ENCODE peak calls at places on chromosomes 4 and X, in six cellular contexts. One of them, this sample, is unnamed.

GRCh38 chr4:17055788-17056187 is 157.3 kb upstream of the LDB2 start:
- DNase-seq in stimulated activated naive CD4-positive, alpha-beta T cell treated with Interleukin-2 at 50 U/mL for 16 hours: no peak
- DNase-seq in Calu3: no peak
- DNase-seq in stomach: no peak
- DNase-seq in BE2C: no peak
- DNase-seq in HT1080: peak; percentile 88
- DNase-seq in this sample: peak; percentile 95

GRCh38 chr4:6530964-6531363 is 44.0 kb upstream of the MAN2B2 start:
- DNase-seq in stimulated activated naive CD4-positive, alpha-beta T cell treated with Interleukin-2 at 50 U/mL for 16 hours: no peak
- DNase-seq in Calu3: no peak
- DNase-seq in stomach: no peak
- DNase-seq in BE2C: no peak
- DNase-seq in HT1080: no peak
- DNase-seq in this sample: no peak

GRCh38 chr4:85543832-85544231 is 68.9 kb downstream of the ARHGAP24 start:
- DNase-seq in stimulated activated naive CD4-positive, alpha-beta T cell treated with Interleukin-2 at 50 U/mL for 16 hours: no peak
- DNase-seq in Calu3: no peak
- DNase-seq in stomach: no peak
- DNase-seq in BE2C: no peak
- DNase-seq in HT1080: no peak
- DNase-seq in this sample: peak; percentile 52

GRCh38 chr4:119314356-119314755 is 7.6 kb downstream of the FABP2 start:
- DNase-seq in stimulated activated naive CD4-positive, alpha-beta T cell treated with Interleukin-2 at 50 U/mL for 16 hours: no peak
- DNase-seq in Calu3: no peak
- DNase-seq in stomach: no peak
- DNase-seq in BE2C: peak; percentile 14
- DNase-seq in HT1080: peak; percentile 50
- DNase-seq in this sample: no peak

GRCh38 chr4:125676156-125676555 is 361.4 kb downstream of the FAT4 start:
- DNase-seq in stimulated activated naive CD4-positive, alpha-beta T cell treated with Interleukin-2 at 50 U/mL for 16 hours: no peak
- DNase-seq in Calu3: no peak
- DNase-seq in stomach: no peak
- DNase-seq in BE2C: no peak
- DNase-seq in HT1080: no peak
- DNase-seq in this sample: no peak

GRCh38 chrX:75155454-75155829 is 641 bp downstream of the ABCB7 start:
- DNase-seq in stimulated activated naive CD4-positive, alpha-beta T cell treated with Interleukin-2 at 50 U/mL for 16 hours: no peak
- DNase-seq in Calu3: no peak
- DNase-seq in stomach: no peak
- DNase-seq in BE2C: no peak
- DNase-seq in HT1080: peak; percentile 0
- DNase-seq in this sample: peak; percentile 8

GRCh38 chrX:153864101-153864500 is 21.9 kb downstream of the L1CAM start:
- DNase-seq in stimulated activated naive CD4-positive, alpha-beta T cell treated with Interleukin-2 at 50 U/mL for 16 hours: no peak
- DNase-seq in Calu3: no peak
- DNase-seq in stomach: no peak
- DNase-seq in BE2C: peak; percentile 4
- DNase-seq in HT1080: no peak
- DNase-seq in this sample: no peak

GRCh38 chr4:102341201-102341600 is 4.1 kb downstream of the SLC39A8 start:
- DNase-seq in stimulated activated naive CD4-positive, alpha-beta T cell treated with Interleukin-2 at 50 U/mL for 16 hours: no peak
- DNase-seq in Calu3: no peak
- DNase-seq in stomach: no peak
- DNase-seq in BE2C: no peak
- DNase-seq in HT1080: no peak
- DNase-seq in this sample: no peak

GRCh38 chrX:155188786-155189185 is 27.5 kb upstream of the VBP1 start:
- DNase-seq in stimulated activated naive CD4-positive, alpha-beta T cell treated with Interleukin-2 at 50 U/mL for 16 hours: no peak
- DNase-seq in Calu3: no peak
- DNase-seq in stomach: no peak
- DNase-seq in BE2C: no peak
- DNase-seq in HT1080: peak; percentile 0
- DNase-seq in this sample: no peak

GRCh38 chr4:140255467-140255866 is 101.5 kb upstream of the MAML3 start:
- DNase-seq in stimulated activated naive CD4-positive, alpha-beta T cell treated with Interleukin-2 at 50 U/mL for 16 hours: no peak
- DNase-seq in Calu3: no peak
- DNase-seq in stomach: no peak
- DNase-seq in BE2C: no peak
- DNase-seq in HT1080: no peak
- DNase-seq in this sample: peak; percentile 76

GRCh38 chr4:972651-973424 is 531 bp downstream of the DGKQ start:
- DNase-seq in stimulated activated naive CD4-positive, alpha-beta T cell treated with Interleukin-2 at 50 U/mL for 16 hours: peak; percentile 51
- DNase-seq in Calu3: peak; percentile 20
- DNase-seq in stomach: peak; percentile 39
- DNase-seq in BE2C: no peak
- DNase-seq in HT1080: no peak
- DNase-seq in this sample: peak; percentile 18

GRCh38 chrX:71828086-71828485 is 64.9 kb downstream of the CXorf49B start:
- DNase-seq in stimulated activated naive CD4-positive, alpha-beta T cell treated with Interleukin-2 at 50 U/mL for 16 hours: no peak
- DNase-seq in Calu3: no peak
- DNase-seq in stomach: no peak
- DNase-seq in BE2C: no peak
- DNase-seq in HT1080: no peak
- DNase-seq in this sample: no peak

GRCh38 chrX:150841466-150842197 is 56.8 kb downstream of the CD99L2 start:
- DNase-seq in stimulated activated naive CD4-positive, alpha-beta T cell treated with Interleukin-2 at 50 U/mL for 16 hours: no peak
- DNase-seq in Calu3: no peak
- DNase-seq in stomach: no peak
- DNase-seq in BE2C: no peak
- DNase-seq in HT1080: no peak
- DNase-seq in this sample: peak; percentile 35

GRCh38 chrX:13215729-13216128 is 104.1 kb downstream of the ATXN3L start:
- DNase-seq in stimulated activated naive CD4-positive, alpha-beta T cell treated with Interleukin-2 at 50 U/mL for 16 hours: no peak
- DNase-seq in Calu3: no peak
- DNase-seq in stomach: no peak
- DNase-seq in BE2C: no peak
- DNase-seq in HT1080: no peak
- DNase-seq in this sample: no peak

GRCh38 chr4:74370912-74371311 is 6.0 kb downstream of the EREG start:
- DNase-seq in stimulated activated naive CD4-positive, alpha-beta T cell treated with Interleukin-2 at 50 U/mL for 16 hours: no peak
- DNase-seq in Calu3: no peak
- DNase-seq in stomach: no peak
- DNase-seq in BE2C: peak; percentile 26
- DNase-seq in HT1080: peak; percentile 63
- DNase-seq in this sample: peak; percentile 65

GRCh38 chr4:152780267-152780811 is 585 bp downstream of the ARFIP1 start:
- DNase-seq in stimulated activated naive CD4-positive, alpha-beta T cell treated with Interleukin-2 at 50 U/mL for 16 hours: no peak
- DNase-seq in Calu3: no peak
- DNase-seq in stomach: no peak
- DNase-seq in BE2C: peak; percentile 20
- DNase-seq in HT1080: no peak
- DNase-seq in this sample: peak; percentile 53

GRCh38 chr4:168796362-168797106 is 213.5 kb downstream of the CBR4 start:
- DNase-seq in stimulated activated naive CD4-positive, alpha-beta T cell treated with Interleukin-2 at 50 U/mL for 16 hours: no peak
- DNase-seq in Calu3: no peak
- DNase-seq in stomach: peak; percentile 66
- DNase-seq in BE2C: no peak
- DNase-seq in HT1080: peak; percentile 90
- DNase-seq in this sample: peak; percentile 71

GRCh38 chrX:11566814-11567213 is 98.9 kb downstream of the ARHGAP6 start:
- DNase-seq in stimulated activated naive CD4-positive, alpha-beta T cell treated with Interleukin-2 at 50 U/mL for 16 hours: no peak
- DNase-seq in Calu3: no peak
- DNase-seq in stomach: no peak
- DNase-seq in BE2C: no peak
- DNase-seq in HT1080: no peak
- DNase-seq in this sample: no peak

GRCh38 chrX:5458300-5458699 is 770.4 kb downstream of the NLGN4X start:
- DNase-seq in stimulated activated naive CD4-positive, alpha-beta T cell treated with Interleukin-2 at 50 U/mL for 16 hours: no peak
- DNase-seq in Calu3: no peak
- DNase-seq in stomach: no peak
- DNase-seq in BE2C: no peak
- DNase-seq in HT1080: no peak
- DNase-seq in this sample: no peak

GRCh38 chr4:125266901-125267601 is 47.7 kb upstream of the FAT4 start:
- DNase-seq in stimulated activated naive CD4-positive, alpha-beta T cell treated with Interleukin-2 at 50 U/mL for 16 hours: no peak
- DNase-seq in Calu3: no peak
- DNase-seq in stomach: no peak
- DNase-seq in BE2C: no peak
- DNase-seq in HT1080: peak; percentile 23
- DNase-seq in this sample: peak; percentile 77

GRCh38 chr4:77578145-77578544 is 27.5 kb upstream of the CXCL13 start:
- DNase-seq in stimulated activated naive CD4-positive, alpha-beta T cell treated with Interleukin-2 at 50 U/mL for 16 hours: no peak
- DNase-seq in Calu3: no peak
- DNase-seq in stomach: no peak
- DNase-seq in BE2C: no peak
- DNase-seq in HT1080: no peak
- DNase-seq in this sample: no peak

GRCh38 chr4:107950746-107951540 is 19.6 kb downstream of the CYP2U1 start:
- DNase-seq in stimulated activated naive CD4-positive, alpha-beta T cell treated with Interleukin-2 at 50 U/mL for 16 hours: no peak
- DNase-seq in Calu3: no peak
- DNase-seq in stomach: no peak
- DNase-seq in BE2C: no peak
- DNase-seq in HT1080: no peak
- DNase-seq in this sample: peak; percentile 42

GRCh38 chrX:47846070-47846469 is 9.4 kb downstream of the ZNF81 start:
- DNase-seq in stimulated activated naive CD4-positive, alpha-beta T cell treated with Interleukin-2 at 50 U/mL for 16 hours: no peak
- DNase-seq in Calu3: no peak
- DNase-seq in stomach: no peak
- DNase-seq in BE2C: no peak
- DNase-seq in HT1080: no peak
- DNase-seq in this sample: no peak

GRCh38 chrX:85024044-85024443 is 20.4 kb downstream of the APOOL start:
- DNase-seq in stimulated activated naive CD4-positive, alpha-beta T cell treated with Interleukin-2 at 50 U/mL for 16 hours: no peak
- DNase-seq in Calu3: no peak
- DNase-seq in stomach: no peak
- DNase-seq in BE2C: no peak
- DNase-seq in HT1080: no peak
- DNase-seq in this sample: no peak

GRCh38 chr4:62053974-62054373 is 853.8 kb downstream of the ADGRL3 start:
- DNase-seq in stimulated activated naive CD4-positive, alpha-beta T cell treated with Interleukin-2 at 50 U/mL for 16 hours: no peak
- DNase-seq in Calu3: no peak
- DNase-seq in stomach: no peak
- DNase-seq in BE2C: no peak
- DNase-seq in HT1080: no peak
- DNase-seq in this sample: no peak

This sample was measured in foreskin fibroblast.